ENCODE peak calls at places on chromosomes 16 and 17, in ten cellular contexts. X is GM10248, J is NB4, N is pancreas, K is HCT116, G is tibial artery, L is thoracic aorta, H is AG10803, W is right atrium auricular region, T is foreskin fibroblast. V is an unnamed sample.

GRCh38 chr16:85423186-85423550 is 190.0 kb upstream of the GSE1 start:
- DNase-seq in N (peak), G (no peak), L (no peak), X (no peak), K (no peak), T (no peak), J (no peak), W (no peak), H (no peak), V (no peak)

GRCh38 chr16:56776562-56776961 is 46.6 kb downstream of the NUP93 start:
- DNase-seq in N (peak), H (peak), G (no peak), J (no peak), L (no peak), W (no peak), K (no peak), X (no peak), T (peak), V (no peak)

GRCh38 chr16:53212899-53213235 is 158.1 kb downstream of the CHD9 start:
- DNase-seq in W (no peak), J (no peak), G (no peak), X (no peak), N (no peak), L (no peak), T (no peak), H (no peak), K (no peak), V (no peak)

GRCh38 chr17:50904522-50905459 is 38.6 kb upstream of the TOB1 start:
- DNase-seq in X (no peak), J (no peak), G (peak), K (no peak), H (peak), W (no peak), N (peak), L (peak), T (no peak), V (no peak)

GRCh38 chr17:34090593-34090992 is 164.5 kb upstream of the CCL2 start:
- DNase-seq in W (no peak), L (no peak), X (no peak), J (no peak), K (no peak), G (no peak), N (no peak), T (no peak), H (no peak), V (no peak)

GRCh38 chr16:81997738-81998137 is 13.5 kb downstream of the SDR42E1 start:
- DNase-seq in L (no peak), W (no peak), T (peak), N (no peak), G (no peak), K (no peak), X (no peak), J (no peak), H (peak), V (no peak)

GRCh38 chr16:1561266-1561665 is 27.8 kb downstream of the TMEM204 start:
- DNase-seq in L (no peak), N (no peak), W (no peak), J (no peak), X (no peak), G (no peak), H (no peak), K (no peak), T (no peak), V (no peak)

GRCh38 chr17:43791589-43791988 is 11.4 kb downstream of the CFAP97D1 start:
- DNase-seq in N (no peak), T (peak), L (no peak), H (peak), G (no peak), X (no peak), J (peak), W (no peak), K (peak), V (no peak)

GRCh38 chr17:35087731-35088646 is 24.5 kb upstream of the RFFL start:
- DNase-seq in L (no peak), G (peak), X (no peak), W (peak), N (peak), J (peak), H (peak), T (peak), K (no peak), V (peak)

GRCh38 chr16:88634994-88635670 is 3.2 kb upstream of the IL17C start:
- DNase-seq in G (no peak), K (no peak), J (peak), N (no peak), L (no peak), X (no peak), T (peak), W (no peak), H (no peak), V (no peak)
- TF ChIP-seq CTCF in G (no peak), K (no peak), J (peak), N (no peak), L (no peak), X (peak), T (no peak), W (no peak), H (peak), V (no peak)

DNA sequence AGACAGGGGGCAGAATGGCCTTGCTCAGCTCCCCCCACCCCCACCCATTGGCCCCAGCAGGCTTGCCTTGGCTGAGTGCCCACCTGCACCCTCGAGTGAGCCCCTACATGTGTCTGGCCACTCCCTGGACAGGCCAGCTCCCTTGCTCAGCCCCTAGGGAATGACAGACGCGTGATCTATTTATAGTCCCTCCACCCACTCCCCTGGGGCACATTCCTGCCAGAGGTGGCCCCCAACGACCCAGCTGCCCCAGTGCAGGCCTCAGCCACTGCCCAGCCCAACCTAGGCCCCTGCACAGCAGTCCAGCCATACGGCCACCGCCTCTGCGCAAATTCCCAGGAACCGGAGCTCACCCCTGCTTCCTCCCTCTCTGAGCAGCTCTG is 11.4 kb upstream of the P2RX1 start:
- DNase-seq in K (no peak), T (no peak), L (no peak), J (no peak), G (peak), W (no peak), N (no peak), X (no peak), H (no peak), V (no peak)
- TF ChIP-seq CTCF in K (no peak), T (no peak), L (no peak), J (no peak), G (no peak), W (no peak), N (no peak), X (no peak), H (no peak), V (no peak)

GRCh38 chr16:47928008-47928407 is 227.8 kb downstream of the ABCC12 start:
- DNase-seq in G (no peak), N (no peak), H (no peak), T (no peak), W (no peak), L (no peak), J (peak), K (peak), X (no peak), V (no peak)
- TF ChIP-seq CTCF in G (no peak), N (no peak), H (no peak), T (no peak), W (no peak), L (no peak), J (peak), K (no peak), X (peak), V (no peak)

GRCh38 chr17:81711814-81712467 is at the start of gene SLC25A10:
- DNase-seq in K (peak), T (peak), X (peak), L (no peak), W (no peak), H (peak), N (peak), G (peak), J (peak), V (peak)
- TF ChIP-seq CTCF in K (no peak), T (no peak), X (no peak), L (no peak), W (no peak), H (no peak), N (no peak), G (peak), J (no peak), V (no peak)

DNA sequence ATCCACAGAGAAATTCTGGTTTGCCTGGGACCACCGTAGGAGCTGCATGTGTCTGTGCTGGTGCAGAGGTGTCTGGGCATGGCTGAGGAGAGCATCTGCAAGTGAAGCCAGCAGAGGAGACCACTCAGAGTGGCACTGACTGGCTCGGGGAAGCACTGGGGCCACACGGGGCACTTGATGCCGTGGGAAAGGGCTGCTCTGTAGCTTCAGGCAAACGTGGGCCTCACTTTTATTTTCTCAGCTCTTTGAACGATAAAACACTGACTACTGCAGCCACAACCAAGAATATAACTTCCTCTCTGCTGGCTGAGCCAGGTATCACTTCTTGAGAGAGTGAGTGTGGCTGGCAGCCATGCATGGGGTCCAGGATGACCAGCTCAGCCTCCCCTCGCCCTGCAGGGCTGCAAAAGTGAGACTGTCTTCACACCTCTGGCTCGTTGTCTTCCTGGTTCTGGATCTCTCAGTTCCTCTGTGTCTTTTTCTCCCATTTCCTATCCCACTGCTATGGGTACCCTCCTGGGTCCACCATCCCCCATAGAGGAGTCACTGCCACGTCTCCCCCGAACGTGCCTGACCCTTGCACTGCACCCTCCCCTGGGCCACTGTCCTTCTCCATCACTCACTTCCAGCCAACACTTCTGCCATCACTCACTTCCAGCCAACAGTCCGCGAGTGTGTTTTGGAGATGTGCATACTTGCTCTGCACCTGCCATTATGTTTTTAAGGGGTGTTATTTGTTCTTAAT is 201.4 kb upstream of the CHMP6 start:
- DNase-seq in J (peak), T (no peak), K (no peak), L (no peak), X (peak), W (no peak), G (no peak), H (no peak), N (no peak), V (no peak)
- TF ChIP-seq CTCF in J (no peak), T (no peak), K (no peak), L (no peak), X (no peak), W (no peak), G (no peak), H (no peak), N (no peak), V (no peak)